ENCODE peak calls at places on chromosomes 16 and 17, in four cellular contexts. Z is SK-N-SH, R is GM12891, Q is H1. E is an unnamed sample.

GRCh38 chr16:16028311-16028999 is 79.0 kb downstream of the ABCC1 start:
- DNase-seq in Z (no peak), R (no peak), Q (no peak), E (no peak)

GRCh38 chr16:14300631-14301149 is 229.6 kb downstream of the MRTFB start:
- DNase-seq in Z (peak; percentile 85), R (no peak), Q (no peak), E (peak; percentile 40)

GRCh38 chr17:29760279-29760721 is 137.6 kb upstream of the CORO6 start:
- DNase-seq in Z (no peak), R (no peak), Q (no peak), E (no peak)

GRCh38 chr16:30068750-30069574 is 3.4 kb downstream of the ALDOA start:
- DNase-seq in Z (peak; percentile 52), R (no peak), Q (no peak), E (no peak)

GRCh38 chr16:66787427-66787826 is 14.0 kb downstream of the TERB1 start:
- DNase-seq in Z (no peak), R (no peak), Q (no peak), E (no peak)

GRCh38 chr16:67391424-67392300 is 1.6 kb downstream of the TPPP3 start:
- DNase-seq in Z (peak; percentile 50), R (no peak), Q (no peak), E (no peak)

GRCh38 chr16:11665071-11665491 is 3.2 kb upstream of the SNN start:
- DNase-seq in Z (no peak), R (no peak), Q (no peak), E (no peak)

GRCh38 chr17:7217113-7217987 is 2.3 kb downstream of the DLG4 start:
- DNase-seq in Z (peak; percentile 82), R (no peak), Q (no peak), E (no peak)

GRCh38 chr17:49616086-49616485 is 40.4 kb downstream of the NXPH3 start:
- DNase-seq in Z (no peak), R (no peak), Q (no peak), E (no peak)

GRCh38 chr16:7716924-7717323 is 384.3 kb downstream of the RBFOX1 start:
- DNase-seq in Z (no peak), R (no peak), Q (no peak), E (no peak)

GRCh38 chr17:47870042-47870441 is 19.1 kb upstream of the SP6 start:
- DNase-seq in Z (no peak), R (no peak), Q (no peak), E (no peak)

GRCh38 chr16:66315210-66315825 is 51.2 kb upstream of the CDH5 start:
- DNase-seq in Z (peak; percentile 79), R (peak; percentile 66), Q (peak; percentile 29), E (peak; percentile 61)

GRCh38 chr16:65867276-65867990 is 499.1 kb upstream of the CDH5 start:
- DNase-seq in Z (peak; percentile 55), R (no peak), Q (no peak), E (no peak)

GRCh38 chr17:55635253-55635766 is 87.4 kb downstream of the TMEM100 start:
- DNase-seq in Z (peak; percentile 44), R (no peak), Q (no peak), E (no peak)

GRCh38 chr17:55632893-55633292 is 89.8 kb downstream of the TMEM100 start:
- DNase-seq in Z (no peak), R (no peak), Q (no peak), E (no peak)

GRCh38 chr17:55634702-55635101 is 88.0 kb downstream of the TMEM100 start:
- DNase-seq in Z (no peak), R (no peak), Q (no peak), E (no peak)

DNA sequence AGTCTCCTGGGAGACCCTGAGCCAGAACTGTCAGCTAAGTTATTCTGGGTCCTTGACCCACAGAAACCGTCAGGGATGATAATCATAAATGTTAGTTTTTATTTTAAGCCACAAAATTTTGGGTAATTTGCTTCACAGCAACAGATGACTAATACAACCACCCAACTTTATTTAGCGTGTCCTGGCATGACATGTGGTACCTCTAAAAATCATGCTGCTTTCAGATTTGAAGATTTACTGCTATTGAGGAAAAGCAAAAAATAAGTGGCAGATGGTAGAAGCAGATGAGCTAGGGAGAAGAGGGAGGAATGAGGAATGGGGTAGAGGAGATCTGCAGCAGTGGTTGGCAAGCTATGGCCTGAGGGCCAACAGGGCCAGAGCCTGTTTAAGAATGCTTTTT is 90.4 kb downstream of the TMEM100 start:
- DNase-seq in Z (no peak), R (no peak), Q (no peak), E (no peak)
- TF ChIP-seq TAF1 in Z (no peak), R (no peak), Q (no peak), E (no peak)

DNA sequence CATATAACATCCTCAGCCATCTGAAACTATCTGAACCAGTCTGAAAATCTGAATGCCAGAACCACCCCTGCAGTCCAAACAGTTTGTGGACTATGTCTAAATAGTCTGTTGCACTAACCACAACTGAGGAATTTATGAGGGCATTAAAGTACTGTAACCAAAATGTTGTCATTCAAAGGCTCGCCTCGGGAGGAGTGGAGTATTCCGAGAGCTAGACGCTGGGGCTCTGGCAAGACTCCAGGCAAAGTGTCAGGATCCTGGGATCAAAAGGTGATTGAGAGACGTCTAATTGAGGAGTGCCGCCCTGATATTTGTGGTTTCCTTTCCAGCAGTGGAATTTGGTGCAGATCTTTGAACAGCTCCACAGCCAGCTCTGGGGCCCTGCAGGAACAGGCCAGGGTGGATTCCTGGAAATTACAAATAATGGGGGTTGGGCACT is 142.9 kb upstream of the MYOCD start:
- DNase-seq in Z (no peak), R (no peak), Q (no peak), E (no peak)
- TF ChIP-seq TAF1 in Z (no peak), R (no peak), Q (no peak), E (no peak)

DNA sequence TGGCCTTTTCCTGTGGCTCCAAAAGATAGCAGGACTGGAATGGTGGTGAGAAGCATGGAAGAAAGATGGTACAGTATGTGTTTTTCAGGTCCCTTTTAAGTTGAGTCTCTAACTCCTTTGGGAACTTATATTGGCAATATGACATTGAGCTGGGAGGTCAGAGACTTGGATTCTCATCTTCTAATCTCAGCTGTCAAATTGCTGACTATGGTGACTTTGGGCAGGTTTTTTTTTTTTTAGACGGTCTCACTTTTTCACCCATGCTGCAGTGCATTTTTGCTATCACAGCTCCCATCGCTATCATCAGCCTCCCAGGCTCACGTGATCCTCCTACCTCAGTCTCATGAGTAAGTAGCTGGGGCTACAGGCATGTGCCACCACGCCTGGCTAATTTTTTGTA is 15.1 kb upstream of the CDK5R1 start:
- DNase-seq in Z (no peak), R (no peak), Q (no peak), E (no peak)
- TF ChIP-seq TAF1 in Z (no peak), R (no peak), Q (no peak), E (no peak)

GRCh38 chr17:9127340-9127739 is 106.0 kb downstream of the NTN1 start:
- DNase-seq in Z (no peak), R (no peak), Q (no peak), E (no peak)
- TF ChIP-seq TAF1 in Z (no peak), R (no peak), Q (no peak), E (no peak)

DNA sequence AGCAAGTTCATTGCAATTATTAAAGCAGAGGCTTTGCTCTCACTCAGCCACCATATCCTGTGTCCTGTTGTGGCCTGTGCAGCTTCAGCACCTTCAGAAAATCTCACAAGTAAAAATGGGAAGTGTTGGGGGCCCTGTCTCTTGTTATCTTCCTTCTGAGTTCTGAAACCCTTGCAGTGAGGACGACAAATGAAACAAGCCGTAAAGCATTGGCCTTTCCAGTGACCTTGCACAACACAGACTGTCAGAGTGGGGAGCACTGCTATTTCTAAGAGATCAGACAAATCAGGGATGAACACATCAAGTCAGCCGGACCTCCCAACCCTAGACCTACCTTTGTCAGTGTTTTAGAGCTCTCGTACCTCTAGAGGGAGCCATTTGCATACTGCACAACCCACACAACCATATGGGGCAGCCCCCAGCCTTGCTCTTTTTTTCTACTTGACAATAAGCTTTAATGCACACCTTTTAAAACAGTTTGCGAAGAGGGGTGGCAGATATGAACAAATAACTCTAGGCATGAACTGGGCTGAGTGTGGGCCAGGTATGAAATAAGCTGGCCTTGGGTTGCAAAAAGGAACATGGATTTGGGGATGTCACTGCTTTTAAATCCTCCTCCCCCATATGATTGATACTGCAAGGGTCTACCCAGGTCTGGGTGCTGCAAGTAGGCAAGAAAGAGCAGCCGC is 89.8 kb downstream of the KATNIP start:
- DNase-seq in Z (peak; percentile 83), R (peak; percentile 67), Q (no peak), E (peak; percentile 58)
- TF ChIP-seq TAF1 in Z (no peak), R (no peak), Q (no peak), E (no peak)

GRCh38 chr17:45341389-45342158 is 24.8 kb upstream of the MAP3K14 start:
- DNase-seq in Z (peak; percentile 62), R (no peak), Q (no peak), E (no peak)
- TF ChIP-seq TAF1 in Z (peak; percentile 80), R (no peak), Q (peak; percentile 70), E (no peak)

DNA sequence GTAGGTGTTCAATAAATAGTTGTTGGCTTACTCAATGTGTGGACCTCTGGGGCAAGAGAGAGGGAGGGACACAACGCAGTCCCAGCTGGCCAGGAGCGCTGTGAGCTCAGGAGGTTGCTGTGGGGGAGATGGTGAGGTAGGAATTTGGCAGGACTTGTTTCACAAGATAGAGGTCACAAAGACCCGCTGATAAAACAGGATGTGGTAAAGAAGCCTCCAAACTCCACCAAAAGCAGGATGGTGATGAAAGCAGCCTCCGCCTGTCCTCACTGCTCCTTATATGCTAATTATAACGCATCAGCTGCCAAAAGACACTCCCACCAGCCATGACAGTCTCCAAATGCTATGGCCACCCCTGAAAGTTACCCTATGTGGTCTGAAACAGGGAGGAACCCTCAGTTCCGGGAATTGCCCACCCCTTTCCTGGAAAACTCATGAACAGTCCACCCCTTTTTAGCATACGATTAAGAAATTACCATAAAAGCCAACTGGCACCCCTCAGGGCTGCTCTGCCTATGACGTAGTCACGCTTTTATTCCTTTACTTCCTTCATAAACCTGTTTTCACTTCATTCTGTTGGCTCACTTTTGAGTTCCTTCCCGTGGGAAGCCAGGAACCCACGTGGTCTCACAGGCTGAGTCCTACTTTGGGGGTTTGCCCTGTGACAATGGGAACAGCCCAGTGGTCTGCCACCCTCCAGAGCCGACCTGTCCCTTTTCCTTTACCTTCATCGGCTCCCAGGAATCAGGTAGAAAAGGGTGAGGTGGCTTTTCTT is 5.3 kb upstream of the EIF4A3 start:
- DNase-seq in Z (no peak), R (no peak), Q (no peak), E (no peak)
- TF ChIP-seq TAF1 in Z (no peak), R (no peak), Q (no peak), E (no peak)

GRCh38 chr16:57262841-57263584 is 18.0 kb downstream of the ARL2BP start:
- DNase-seq in Z (peak; percentile 51), R (no peak), Q (no peak), E (no peak)
- TF ChIP-seq TAF1 in Z (no peak), R (no peak), Q (no peak), E (no peak)

E was measured in GM12892.